ENCODE peak calls at places on chromosomes 13 and 19, in eight cellular contexts. D is heart right ventricle; L is cardiac muscle cell; T is thoracic aorta; A is gastrocnemius medialis; M is GM23248; U is CD4-positive, alpha-beta memory T cell; S is IMR-90. V is an unnamed sample. For H3K4me1, the result is how much of the 10 kb centered on the place peaks cover.

GRCh38 chr13:106318941-106319411 is 216.5 kb downstream of the EFNB2 start:
- DNase-seq in M (peak), D (no peak), U (no peak), S (peak), T (no peak), A (no peak), L (peak), V (no peak)

GRCh38 chr19:31272707-31273106 is 76.5 kb downstream of the TSHZ3 start:
- DNase-seq in S (no peak), D (no peak), M (no peak), A (no peak), U (no peak), T (no peak), L (no peak), V (no peak)

GRCh38 chr13:99281811-99282263 is 23.7 kb upstream of the GPR18 start:
- DNase-seq in U (peak), D (peak), S (no peak), M (peak), L (no peak), T (peak), A (peak), V (no peak)

GRCh38 chr13:71863249-71863648 is 3.8 kb downstream of the DACH1 start:
- DNase-seq in S (no peak), D (no peak), L (no peak), T (no peak), A (no peak), U (no peak), M (no peak), V (no peak)

GRCh38 chr13:58999851-59000250 is 1163.9 kb downstream of the DIAPH3 start:
- DNase-seq in L (no peak), M (no peak), S (no peak), D (no peak), T (no peak), A (no peak), U (no peak), V (no peak)

GRCh38 chr19:2266183-2266993 is 10.2 kb upstream of the JSRP1 start:
- DNase-seq in A (peak), D (peak), U (no peak), T (peak), S (peak), M (peak), L (peak), V (no peak)

GRCh38 chr19:32406161-32407003 is 812 bp downstream of the DPY19L3 start:
- DNase-seq in T (no peak), M (peak), D (no peak), A (no peak), L (no peak), U (no peak), S (no peak), V (no peak)

GRCh38 chr13:48838193-48839000 is 137.3 kb upstream of the FNDC3A start:
- DNase-seq in D (no peak), T (no peak), S (peak), U (no peak), A (no peak), L (peak), M (no peak), V (no peak)

GRCh38 chr13:113584870-113585671 is 518 bp downstream of the TFDP1 start:
- DNase-seq in L (no peak), S (no peak), A (no peak), T (no peak), D (no peak), U (peak), M (peak), V (no peak)

GRCh38 chr13:43377955-43378354 is 354.6 kb downstream of the DNAJC15 start:
- DNase-seq in U (no peak), D (no peak), S (peak), L (peak), T (no peak), M (peak), A (no peak), V (no peak)

GRCh38 chr19:6718741-6719539 is 1.5 kb downstream of the C3 start:
- DNase-seq in D (no peak), U (peak), M (peak), T (no peak), A (no peak), L (peak), S (no peak), V (no peak)

GRCh38 chr13:72221276-72221962 is 354.4 kb upstream of the DACH1 start:
- DNase-seq in U (no peak), S (no peak), D (no peak), T (no peak), A (no peak), M (no peak), L (peak), V (no peak)

GRCh38 chr19:49921871-49922755 is 6.9 kb upstream of the ATF5 start:
- DNase-seq in A (no peak), L (peak), T (no peak), U (no peak), M (peak), D (no peak), S (peak), V (no peak)

GRCh38 chr19:44072543-44073401 is 813 bp downstream of the ZNF284 start:
- DNase-seq in U (no peak), T (no peak), M (peak), S (no peak), D (no peak), L (peak), A (no peak), V (no peak)

GRCh38 chr13:31310781-31311180 is 111.0 kb downstream of the B3GLCT start:
- DNase-seq in A (peak), M (no peak), U (no peak), S (peak), T (no peak), L (no peak), D (peak), V (no peak)

GRCh38 chr19:13082192-13083007 is 20.3 kb downstream of the LYL1 start:
- DNase-seq in A (peak), T (no peak), L (peak), D (no peak), M (peak), S (peak), U (no peak), V (no peak)

GRCh38 chr13:110338441-110339101 is 31.5 kb downstream of the COL4A2 start:
- DNase-seq in T (no peak), L (peak), U (no peak), M (peak), A (peak), D (peak), S (peak), V (no peak)

GRCh38 chr13:112760440-112760839 is 70.6 kb downstream of the ATP11A start:
- DNase-seq in S (peak), M (peak), T (no peak), A (no peak), D (no peak), U (no peak), L (no peak), V (no peak)

GRCh38 chr13:76717092-76717491 is 169.1 kb downstream of the KCTD12 start:
- DNase-seq in D (no peak), U (no peak), L (no peak), M (peak), T (no peak), S (peak), A (no peak), V (no peak)

GRCh38 chr19:41001243-41001971 is 10.3 kb downstream of the CYP2B6 start:
- DNase-seq in D (no peak), U (no peak), A (no peak), T (no peak), L (no peak), S (no peak), M (no peak), V (no peak)

GRCh38 chr19:44718441-44719261 is 19.7 kb downstream of the CEACAM16 start:
- DNase-seq in D (peak), M (no peak), U (no peak), A (no peak), L (peak), T (peak), S (peak), V (no peak)

GRCh38 chr13:102298051-102298450 is 103.8 kb downstream of the FGF14 start:
- DNase-seq in M (no peak), A (no peak), L (no peak), T (no peak), U (no peak), D (no peak), S (no peak), V (no peak)

GRCh38 chr13:113726961-113727411 is 32.0 kb upstream of the TMEM255B start:
- DNase-seq in S (peak), L (peak), T (no peak), D (no peak), M (peak), A (peak), U (no peak), V (no peak)

GRCh38 chr13:84706004-84706710 is 823.9 kb upstream of the SLITRK1 start:
- DNase-seq in S (no peak), T (no peak), A (no peak), M (no peak), D (no peak), L (no peak), U (no peak), V (no peak)

GRCh38 chr13:54373211-54373610 is 1344.6 kb downstream of the OLFM4 start:
- DNase-seq in S (no peak), A (no peak), D (no peak), L (no peak), M (no peak), U (no peak), T (no peak), V (no peak)

GRCh38 chr13:81639984-81640582 is 1299.2 kb upstream of the SPRY2 start:
- DNase-seq in M (no peak), L (no peak), T (no peak), U (no peak), A (no peak), D (no peak), S (no peak), V (no peak)

GRCh38 chr13:63578796-63579195 is 2163.1 kb upstream of the PCDH20 start:
- DNase-seq in U (no peak), M (no peak), S (no peak), L (no peak), A (no peak), D (no peak), T (no peak), V (no peak)

GRCh38 chr13:112699318-112699918 is 9.6 kb downstream of the ATP11A start:
- DNase-seq in U (no peak), A (no peak), L (no peak), D (no peak), M (no peak), S (no peak), T (no peak), V (no peak)

GRCh38 chr13:111503905-111504695 is 183.7 kb downstream of the TEX29 start:
- DNase-seq in D (no peak), A (no peak), T (no peak), U (no peak), M (no peak), L (no peak), S (no peak), V (no peak)

GRCh38 chr19:46746281-46746965 is at the start of gene STRN4:
- DNase-seq in T (no peak), A (no peak), D (no peak), S (no peak), U (peak), M (peak), L (peak), V (no peak)

GRCh38 chr19:27805848-27806247 is 1407.1 kb downstream of the UQCRFS1 start:
- DNase-seq in S (no peak), U (no peak), T (no peak), M (no peak), D (no peak), L (no peak), A (no peak), V (no peak)

GRCh38 chr19:3178377-3178972 is at the start of gene S1PR4:
- DNase-seq in L (no peak), T (no peak), S (no peak), D (no peak), A (no peak), U (peak), M (no peak), V (no peak)

GRCh38 chr13:27792393-27793218 is at the start of gene GSX1:
- DNase-seq in U (peak), A (peak), T (no peak), M (peak), S (peak), L (peak), D (peak), V (no peak)

GRCh38 chr19:15423130-15423529 is 4.3 kb upstream of the AKAP8L start:
- DNase-seq in L (no peak), M (no peak), A (no peak), T (no peak), S (no peak), U (no peak), D (no peak), V (no peak)
- H3K4me1 ChIP-seq in L (under half), M (under half), A (under half), T (under half), S (under half), U (under half), D (under half), V (under half)

GRCh38 chr19:18110833-18111232 is 13.3 kb downstream of the MAST3 start:
- DNase-seq in M (no peak), S (no peak), U (no peak), T (no peak), D (no peak), L (no peak), A (peak), V (no peak)
- H3K4me1 ChIP-seq in M (under half), S (under half), U (under half), T (under half), D (under half), L (under half), A (under half), V (under half)

GRCh38 chr19:38663957-38664502 is 16.6 kb downstream of the ACTN4 start:
- DNase-seq in A (peak), M (no peak), S (no peak), D (peak), U (no peak), T (no peak), L (no peak), V (no peak)

GRCh38 chr19:38662508-38663155 is 15.2 kb downstream of the ACTN4 start:
- DNase-seq in L (no peak), M (no peak), A (no peak), U (no peak), T (no peak), S (no peak), D (no peak), V (no peak)

GRCh38 chr19:38661996-38662395 is 14.5 kb downstream of the ACTN4 start:
- DNase-seq in L (no peak), M (no peak), S (no peak), U (no peak), D (no peak), A (no peak), T (no peak), V (no peak)

GRCh38 chr19:38664503-38665211 is 17.2 kb downstream of the ACTN4 start:
- DNase-seq in L (no peak), S (no peak), D (no peak), U (no peak), M (no peak), A (no peak), T (no peak), V (no peak)

GRCh38 chr19:38663156-38663651 is 15.8 kb downstream of the ACTN4 start:
- DNase-seq in T (no peak), L (no peak), A (peak), D (no peak), M (no peak), U (no peak), S (no peak), V (no peak)
- H3K4me1 ChIP-seq in T (half or more), L (half or more), A (half or more), D (half or more), M (half or more), U (half or more), S (half or more), V (half or more)

GRCh38 chr19:941292-942132 is 15.7 kb downstream of the ARID3A start:
- DNase-seq in D (no peak), S (no peak), M (no peak), L (no peak), A (no peak), T (no peak), U (no peak), V (no peak)

GRCh38 chr19:939922-940321 is 14.1 kb downstream of the ARID3A start:
- DNase-seq in S (no peak), M (no peak), L (no peak), T (no peak), U (no peak), D (no peak), A (no peak), V (no peak)

GRCh38 chr19:938233-938923 is 12.5 kb downstream of the ARID3A start:
- DNase-seq in T (no peak), U (no peak), S (no peak), D (no peak), L (no peak), A (no peak), M (no peak), V (no peak)

GRCh38 chr19:940591-941291 is 14.9 kb downstream of the ARID3A start:
- DNase-seq in D (no peak), U (peak), T (peak), M (no peak), L (no peak), A (peak), S (peak), V (no peak)

GRCh38 chr19:939439-939838 is 13.6 kb downstream of the ARID3A start:
- DNase-seq in M (no peak), S (no peak), D (no peak), L (no peak), U (no peak), A (no peak), T (no peak), V (no peak)
- H3K4me1 ChIP-seq in M (under half), S (under half), D (under half), L (under half), U (under half), A (under half), T (under half), V (under half)

GRCh38 chr19:18503337-18503970 is 18.4 kb downstream of the ELL start:
- DNase-seq in A (peak), M (no peak), L (no peak), T (no peak), U (no peak), D (no peak), S (no peak), V (no peak)
- H3K4me1 ChIP-seq in A (half or more), M (under half), L (under half), T (half or more), U (half or more), D (half or more), S (under half), V (half or more)

DNA sequence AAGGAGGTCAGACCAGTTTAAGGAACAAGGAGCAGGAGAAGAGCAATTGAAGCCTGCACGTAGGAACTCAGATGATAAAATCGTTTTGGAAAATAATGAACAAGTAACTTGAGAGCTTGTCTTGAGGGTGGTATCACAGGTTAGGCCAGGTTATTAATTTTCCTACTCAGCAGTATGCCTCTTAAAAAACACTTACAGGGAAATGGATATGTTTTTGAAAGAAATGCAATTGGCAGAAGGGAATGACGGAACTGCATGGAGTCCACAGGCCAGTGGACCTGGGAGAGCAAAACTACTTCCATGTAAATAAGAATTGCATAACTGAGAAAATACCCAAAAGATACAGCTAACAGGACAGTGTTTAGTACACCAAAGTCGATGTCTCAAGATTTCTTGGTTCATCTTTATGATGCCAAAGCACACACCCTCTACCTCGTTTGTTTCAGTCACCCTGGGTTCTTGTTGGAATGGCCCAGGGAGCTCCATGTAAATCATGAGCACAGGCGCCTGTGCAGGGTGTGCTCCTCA is 35.2 kb downstream of the MBNL2 start:
- DNase-seq in D (no peak), A (no peak), U (no peak), S (no peak), M (no peak), T (no peak), L (no peak), V (no peak)
- H3K4me1 ChIP-seq in D (under half), A (half or more), U (half or more), S (half or more), M (half or more), T (half or more), L (under half), V (under half)

GRCh38 chr13:22960827-22961226 is 220.0 kb upstream of the SGCG start:
- DNase-seq in M (no peak), U (no peak), D (no peak), S (no peak), L (no peak), A (no peak), T (no peak), V (no peak)
- H3K4me1 ChIP-seq in M (under half), U (under half), D (under half), S (under half), L (under half), A (under half), T (under half), V (under half)